ENCODE peak calls at places on chromosomes 4 and X, in nine cellular contexts. C is CD14-positive monocyte; K is EL; R is psoas muscle; H is NCI-H748 treated with DMSO at 0.1 percent for 48 hours; T is mesendoderm; J is stimulated activated CD4-positive, alpha-beta T cell treated with anti-CD3 and anti-CD28 coated beads, Interleukin-4, amount 100 ng/mL, for 48 hours; G is left ventricle myocardium inferior; F is central memory CD4-positive, alpha-beta T cell. I is an unnamed sample.

GRCh38 chr4:181685911-181686310 is 557.3 kb upstream of the TENM3 start:
- DNase-seq in T (peak), K (peak), J (no peak), R (no peak), G (no peak), F (no peak), H (no peak), C (no peak), I (no peak)

GRCh38 chrX:136528645-136529315 is 3.2 kb upstream of the VGLL1 start:
- DNase-seq in K (no peak), G (no peak), R (no peak), F (no peak), C (no peak), T (peak), J (no peak), H (no peak), I (no peak)

GRCh38 chr4:54064317-54065275 is at the start of gene CHIC2:
- DNase-seq in C (peak), J (peak), T (peak), F (peak), H (peak), R (peak), K (peak), G (peak), I (peak)

GRCh38 chr4:24932831-24933230 is 20.0 kb upstream of the CCDC149 start:
- DNase-seq in J (no peak), C (no peak), F (no peak), R (no peak), T (no peak), G (no peak), K (no peak), H (no peak), I (no peak)

GRCh38 chr4:38696697-38697096 is 32.7 kb downstream of the KLF3 start:
- DNase-seq in T (no peak), F (no peak), H (no peak), R (no peak), C (no peak), K (no peak), G (no peak), J (no peak), I (no peak)

GRCh38 chrX:53313746-53314105 is 32.3 kb upstream of the IQSEC2 start:
- DNase-seq in T (no peak), C (no peak), G (no peak), J (no peak), F (no peak), K (no peak), H (no peak), R (no peak), I (no peak)

GRCh38 chr4:44448548-44449443 is at the start of gene KCTD8:
- DNase-seq in C (no peak), T (peak), K (peak), F (peak), H (peak), J (peak), R (peak), G (peak), I (peak)

GRCh38 chr4:8709729-8710360 is 117.3 kb downstream of the CPZ start:
- DNase-seq in R (no peak), C (peak), J (no peak), H (no peak), K (no peak), G (peak), T (no peak), F (no peak), I (peak)

GRCh38 chrX:40007746-40008705 is 89.7 kb downstream of the BCOR start:
- DNase-seq in T (no peak), K (no peak), H (no peak), G (no peak), F (no peak), C (no peak), J (no peak), R (no peak), I (no peak)

GRCh38 chr4:163548481-163549243 is 54.2 kb downstream of the TMA16 start:
- DNase-seq in H (peak), J (no peak), F (peak), R (no peak), G (no peak), T (peak), C (no peak), K (peak), I (no peak)

GRCh38 chr4:75995727-75996126 is 5.0 kb upstream of the SDAD1 start:
- DNase-seq in K (peak), C (no peak), J (no peak), R (no peak), H (peak), T (peak), G (no peak), F (peak), I (no peak)

GRCh38 chr4:138512766-138513165 is 270.6 kb upstream of the SLC7A11 start:
- DNase-seq in F (no peak), G (no peak), R (no peak), J (no peak), C (no peak), T (no peak), K (peak), H (no peak), I (no peak)

GRCh38 chrX:107716816-107717700 is 58.5 kb downstream of the TSC22D3 start:
- DNase-seq in G (peak), H (no peak), J (peak), C (peak), R (peak), K (peak), T (peak), F (peak), I (peak)

GRCh38 chr4:82219346-82219745 is 154.4 kb downstream of the HNRNPD start:
- DNase-seq in J (no peak), K (no peak), F (no peak), G (no peak), R (no peak), H (no peak), T (no peak), C (no peak), I (no peak)

GRCh38 chrX:54357414-54358377 is at the start of gene WNK3:
- DNase-seq in C (no peak), H (peak), K (peak), R (peak), F (peak), T (peak), G (peak), J (peak), I (peak)

GRCh38 chr4:64784125-64784524 is 374.9 kb upstream of the TECRL start:
- DNase-seq in K (peak), G (no peak), H (no peak), C (no peak), F (no peak), T (peak), R (no peak), J (no peak), I (no peak)

GRCh38 chrX:111447298-111447697 is 35.3 kb upstream of the DCX start:
- DNase-seq in J (no peak), F (no peak), C (no peak), T (peak), R (no peak), G (no peak), H (peak), K (peak), I (no peak)

GRCh38 chr4:127586922-127587571 is 45.7 kb upstream of the INTU start:
- DNase-seq in H (peak), R (no peak), T (peak), J (no peak), C (no peak), K (peak), F (no peak), G (no peak), I (no peak)

GRCh38 chrX:13569479-13570244 is at the start of gene EGFL6:
- DNase-seq in J (no peak), F (no peak), K (no peak), R (no peak), H (no peak), C (no peak), G (no peak), T (peak), I (no peak)

GRCh38 chr4:42151568-42152506 is 618 bp downstream of the BEND4 start:
- DNase-seq in C (no peak), T (peak), K (peak), R (no peak), H (peak), F (no peak), G (no peak), J (no peak), I (no peak)

GRCh38 chrX:134396174-134396573 is 63.8 kb upstream of the HPRT1 start:
- DNase-seq in R (no peak), C (no peak), J (no peak), K (peak), F (no peak), H (peak), G (no peak), T (no peak), I (no peak)

GRCh38 chr4:182695842-182696241 is 221.3 kb downstream of the DCTD start:
- DNase-seq in R (no peak), H (no peak), G (no peak), J (no peak), F (no peak), T (no peak), K (no peak), C (no peak), I (no peak)

GRCh38 chr4:103364066-103364465 is 165.9 kb upstream of the CENPE start:
- DNase-seq in T (no peak), K (no peak), H (no peak), F (no peak), J (no peak), G (no peak), R (no peak), C (no peak), I (no peak)

GRCh38 chr4:76459291-76459723 is 24.3 kb downstream of the SHROOM3 start:
- DNase-seq in R (no peak), G (no peak), H (no peak), J (no peak), C (no peak), F (no peak), K (peak), T (peak), I (no peak)

GRCh38 chrX:30615229-30615628 is 37.7 kb upstream of the TASL start:
- DNase-seq in K (peak), C (no peak), J (no peak), F (no peak), G (no peak), H (no peak), R (no peak), T (no peak), I (no peak)

GRCh38 chrX:9586992-9587392 is 122.1 kb downstream of the TBL1X start:
- DNase-seq in H (peak), T (peak), R (no peak), F (no peak), C (no peak), G (no peak), J (no peak), K (no peak), I (no peak)

GRCh38 chr4:1890979-1891378 is 19.8 kb downstream of the NSD2 start:
- DNase-seq in K (no peak), G (no peak), H (no peak), R (no peak), T (no peak), C (no peak), F (no peak), J (no peak), I (no peak)

GRCh38 chr4:139603576-139604387 is 47.8 kb upstream of the SETD7 start:
- DNase-seq in F (peak), J (no peak), R (no peak), G (no peak), C (no peak), H (peak), T (peak), K (peak), I (no peak)

GRCh38 chr4:147498031-147498700 is 17.3 kb downstream of the EDNRA start:
- DNase-seq in C (no peak), G (no peak), R (no peak), F (no peak), T (no peak), H (no peak), J (no peak), K (peak), I (no peak)

GRCh38 chr4:107034982-107035710 is 967 bp downstream of the DKK2 start:
- DNase-seq in J (no peak), T (peak), H (no peak), R (peak), K (peak), F (no peak), G (no peak), C (no peak), I (peak)

GRCh38 chr4:53763813-53764597 is 172.7 kb upstream of the LNX1 start:
- DNase-seq in R (no peak), G (no peak), C (no peak), F (no peak), H (no peak), T (peak), J (no peak), K (peak), I (peak)

I was measured in aorta.